ENCODE peak calls at places on chromosomes 16 and 17, in six cellular contexts. One of them, this sample, is unnamed.

GRCh38 chr17:74619077-74619673 is 4.4 kb downstream of the CD300E start:
- DNase-seq in uterus: no peak
- DNase-seq in AG09309: no peak
- DNase-seq in thoracic aorta: no peak
- DNase-seq in lung: no peak
- DNase-seq in CD8-positive, alpha-beta T cell: no peak
- DNase-seq in this sample: no peak

GRCh38 chr16:15671530-15672117 is 21.6 kb downstream of the NDE1 start:
- DNase-seq in uterus: no peak
- DNase-seq in AG09309: no peak
- DNase-seq in thoracic aorta: no peak
- DNase-seq in lung: no peak
- DNase-seq in CD8-positive, alpha-beta T cell: no peak
- DNase-seq in this sample: no peak

GRCh38 chr16:51035711-51036110 is 115.4 kb downstream of the SALL1 start:
- DNase-seq in uterus: no peak
- DNase-seq in AG09309: no peak
- DNase-seq in thoracic aorta: no peak
- DNase-seq in lung: no peak
- DNase-seq in CD8-positive, alpha-beta T cell: no peak
- DNase-seq in this sample: no peak

GRCh38 chr16:87367556-87367955 is 16.0 kb downstream of the FBXO31 start:
- DNase-seq in uterus: no peak
- DNase-seq in AG09309: no peak
- DNase-seq in thoracic aorta: no peak
- DNase-seq in lung: no peak
- DNase-seq in CD8-positive, alpha-beta T cell: no peak
- DNase-seq in this sample: no peak

GRCh38 chr16:53486230-53486629 is 16.8 kb downstream of the AKTIP start:
- DNase-seq in uterus: no peak
- DNase-seq in AG09309: no peak
- DNase-seq in thoracic aorta: no peak
- DNase-seq in lung: no peak
- DNase-seq in CD8-positive, alpha-beta T cell: no peak
- DNase-seq in this sample: no peak

GRCh38 chr16:69199382-69199781 is 12.4 kb downstream of the SNTB2 start:
- DNase-seq in uterus: peak
- DNase-seq in AG09309: no peak
- DNase-seq in thoracic aorta: no peak
- DNase-seq in lung: no peak
- DNase-seq in CD8-positive, alpha-beta T cell: no peak
- DNase-seq in this sample: peak

GRCh38 chr16:27174798-27175197 is 28.5 kb upstream of the KDM8 start:
- DNase-seq in uterus: no peak
- DNase-seq in AG09309: no peak
- DNase-seq in thoracic aorta: no peak
- DNase-seq in lung: no peak
- DNase-seq in CD8-positive, alpha-beta T cell: no peak
- DNase-seq in this sample: peak

GRCh38 chr16:70808371-70808770 is 7.4 kb upstream of the VAC14 start:
- DNase-seq in uterus: no peak
- DNase-seq in AG09309: no peak
- DNase-seq in thoracic aorta: no peak
- DNase-seq in lung: no peak
- DNase-seq in CD8-positive, alpha-beta T cell: no peak
- DNase-seq in this sample: no peak

GRCh38 chr17:40317345-40317873 is 8.4 kb downstream of the RARA start:
- DNase-seq in uterus: peak
- DNase-seq in AG09309: no peak
- DNase-seq in thoracic aorta: no peak
- DNase-seq in lung: no peak
- DNase-seq in CD8-positive, alpha-beta T cell: peak
- DNase-seq in this sample: peak

GRCh38 chr16:87207509-87207908 is 109.7 kb downstream of the C16orf95 start:
- DNase-seq in uterus: no peak
- DNase-seq in AG09309: peak
- DNase-seq in thoracic aorta: no peak
- DNase-seq in lung: no peak
- DNase-seq in CD8-positive, alpha-beta T cell: no peak
- DNase-seq in this sample: peak

GRCh38 chr16:84451781-84452180 is 52.7 kb downstream of the MEAK7 start:
- DNase-seq in uterus: no peak
- DNase-seq in AG09309: no peak
- DNase-seq in thoracic aorta: no peak
- DNase-seq in lung: no peak
- DNase-seq in CD8-positive, alpha-beta T cell: no peak
- DNase-seq in this sample: no peak

GRCh38 chr16:17396762-17397498 is 73.8 kb downstream of the XYLT1 start:
- DNase-seq in uterus: peak
- DNase-seq in AG09309: no peak
- DNase-seq in thoracic aorta: no peak
- DNase-seq in lung: peak
- DNase-seq in CD8-positive, alpha-beta T cell: peak
- DNase-seq in this sample: peak

GRCh38 chr17:75096082-75096625 is 8.4 kb downstream of the SLC16A5 start:
- DNase-seq in uterus: no peak
- DNase-seq in AG09309: no peak
- DNase-seq in thoracic aorta: no peak
- DNase-seq in lung: peak
- DNase-seq in CD8-positive, alpha-beta T cell: no peak
- DNase-seq in this sample: peak

GRCh38 chr17:30021708-30022317 is 80.4 kb downstream of the EFCAB5 start:
- DNase-seq in uterus: no peak
- DNase-seq in AG09309: no peak
- DNase-seq in thoracic aorta: no peak
- DNase-seq in lung: no peak
- DNase-seq in CD8-positive, alpha-beta T cell: peak
- DNase-seq in this sample: peak

GRCh38 chr17:80252871-80253270 is 7.8 kb upstream of the RNF213 start:
- DNase-seq in uterus: no peak
- DNase-seq in AG09309: no peak
- DNase-seq in thoracic aorta: no peak
- DNase-seq in lung: peak
- DNase-seq in CD8-positive, alpha-beta T cell: peak
- DNase-seq in this sample: peak

GRCh38 chr17:31997005-31997404 is 10.2 kb upstream of the LRRC37B start:
- DNase-seq in uterus: no peak
- DNase-seq in AG09309: no peak
- DNase-seq in thoracic aorta: no peak
- DNase-seq in lung: no peak
- DNase-seq in CD8-positive, alpha-beta T cell: no peak
- DNase-seq in this sample: no peak

GRCh38 chr16:30082545-30083090 is 6.8 kb downstream of the PPP4C start:
- DNase-seq in uterus: no peak
- DNase-seq in AG09309: no peak
- DNase-seq in thoracic aorta: no peak
- DNase-seq in lung: no peak
- DNase-seq in CD8-positive, alpha-beta T cell: no peak
- DNase-seq in this sample: no peak

GRCh38 chr17:40320771-40321501 is 12.0 kb downstream of the RARA start:
- DNase-seq in uterus: peak
- DNase-seq in AG09309: no peak
- DNase-seq in thoracic aorta: no peak
- DNase-seq in lung: peak
- DNase-seq in CD8-positive, alpha-beta T cell: peak
- DNase-seq in this sample: no peak

GRCh38 chr17:74126959-74127358 is 76.5 kb upstream of the RPL38 start:
- DNase-seq in uterus: no peak
- DNase-seq in AG09309: no peak
- DNase-seq in thoracic aorta: no peak
- DNase-seq in lung: no peak
- DNase-seq in CD8-positive, alpha-beta T cell: no peak
- DNase-seq in this sample: no peak

GRCh38 chr17:49545811-49546545 is 29.7 kb upstream of the NXPH3 start:
- DNase-seq in uterus: no peak
- DNase-seq in AG09309: no peak
- DNase-seq in thoracic aorta: no peak
- DNase-seq in lung: no peak
- DNase-seq in CD8-positive, alpha-beta T cell: no peak
- DNase-seq in this sample: no peak

GRCh38 chr16:68426355-68426652 is 22.0 kb downstream of the SMPD3 start:
- DNase-seq in uterus: no peak
- DNase-seq in AG09309: no peak
- DNase-seq in thoracic aorta: no peak
- DNase-seq in lung: no peak
- DNase-seq in CD8-positive, alpha-beta T cell: no peak
- DNase-seq in this sample: peak

GRCh38 chr17:78391843-78392242 is 13.4 kb downstream of the PGS1 start:
- DNase-seq in uterus: no peak
- DNase-seq in AG09309: no peak
- DNase-seq in thoracic aorta: no peak
- DNase-seq in lung: no peak
- DNase-seq in CD8-positive, alpha-beta T cell: no peak
- DNase-seq in this sample: peak

GRCh38 chr17:78387982-78388941 is 9.8 kb downstream of the PGS1 start:
- DNase-seq in uterus: peak
- DNase-seq in AG09309: no peak
- DNase-seq in thoracic aorta: no peak
- DNase-seq in lung: no peak
- DNase-seq in CD8-positive, alpha-beta T cell: no peak
- DNase-seq in this sample: no peak

GRCh38 chr17:78391051-78391431 is 12.6 kb downstream of the PGS1 start:
- DNase-seq in uterus: no peak
- DNase-seq in AG09309: no peak
- DNase-seq in thoracic aorta: no peak
- DNase-seq in lung: no peak
- DNase-seq in CD8-positive, alpha-beta T cell: no peak
- DNase-seq in this sample: no peak

GRCh38 chr17:78392295-78392694 is 13.8 kb downstream of the PGS1 start:
- DNase-seq in uterus: no peak
- DNase-seq in AG09309: no peak
- DNase-seq in thoracic aorta: no peak
- DNase-seq in lung: no peak
- DNase-seq in CD8-positive, alpha-beta T cell: no peak
- DNase-seq in this sample: no peak

DNA sequence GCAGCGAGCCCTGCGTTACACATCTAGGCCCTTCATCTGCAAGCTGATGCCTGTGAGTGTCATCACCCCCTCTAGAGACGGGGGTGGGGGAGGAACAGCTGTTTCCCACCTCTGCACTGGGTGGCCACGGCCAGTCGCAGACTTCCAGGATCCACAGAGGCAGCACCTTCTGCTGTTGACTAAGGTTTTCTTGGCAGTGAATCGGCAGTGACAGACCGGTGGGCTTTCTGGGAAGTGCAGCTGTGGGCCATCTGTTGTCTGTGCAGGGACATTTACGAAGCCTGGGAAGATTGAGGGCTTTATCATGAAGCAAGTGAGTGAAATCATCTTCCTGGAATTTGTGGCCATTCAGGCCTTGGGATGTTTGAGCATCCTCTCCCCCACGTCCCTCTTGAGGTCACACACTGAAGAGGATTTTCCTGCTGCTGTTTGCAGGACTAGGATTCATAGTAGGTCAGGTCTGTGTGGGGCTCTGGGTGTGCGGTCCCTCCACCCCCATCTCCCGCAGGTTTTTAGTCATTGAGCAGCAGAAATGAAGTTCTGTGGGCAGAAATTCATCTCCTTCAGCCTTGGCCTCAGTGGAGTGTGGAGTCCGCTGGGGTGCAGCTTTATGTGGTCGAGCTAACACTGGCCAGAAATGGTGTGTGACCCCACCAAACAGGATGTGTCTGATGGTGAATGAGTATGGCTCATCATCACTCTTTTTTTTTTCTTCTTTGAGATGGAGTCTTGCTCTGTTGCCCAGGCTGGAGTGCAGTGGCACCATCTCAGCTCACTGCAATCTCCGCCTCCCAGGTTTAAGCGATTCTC is 12.0 kb downstream of the PGS1 start:
- DNase-seq in uterus: peak
- DNase-seq in AG09309: peak
- DNase-seq in thoracic aorta: no peak
- DNase-seq in lung: no peak
- DNase-seq in CD8-positive, alpha-beta T cell: no peak
- DNase-seq in this sample: peak
- TF ChIP-seq CTCF in uterus: no peak
- TF ChIP-seq CTCF in AG09309: peak
- TF ChIP-seq CTCF in thoracic aorta: no peak
- TF ChIP-seq CTCF in lung: no peak
- TF ChIP-seq CTCF in CD8-positive, alpha-beta T cell: no peak
- TF ChIP-seq CTCF in this sample: peak

GRCh38 chr17:68196394-68197090 is 51.3 kb upstream of the AMZ2 start:
- DNase-seq in uterus: no peak
- DNase-seq in AG09309: no peak
- DNase-seq in thoracic aorta: no peak
- DNase-seq in lung: no peak
- DNase-seq in CD8-positive, alpha-beta T cell: no peak
- DNase-seq in this sample: no peak

GRCh38 chr17:68197091-68197996 is 50.5 kb upstream of the AMZ2 start:
- DNase-seq in uterus: no peak
- DNase-seq in AG09309: no peak
- DNase-seq in thoracic aorta: no peak
- DNase-seq in lung: no peak
- DNase-seq in CD8-positive, alpha-beta T cell: peak
- DNase-seq in this sample: no peak

GRCh38 chr17:68197997-68198930 is 49.6 kb upstream of the AMZ2 start:
- DNase-seq in uterus: no peak
- DNase-seq in AG09309: no peak
- DNase-seq in thoracic aorta: no peak
- DNase-seq in lung: no peak
- DNase-seq in CD8-positive, alpha-beta T cell: no peak
- DNase-seq in this sample: no peak

GRCh38 chr17:68198931-68199836 is 48.7 kb upstream of the AMZ2 start:
- DNase-seq in uterus: no peak
- DNase-seq in AG09309: no peak
- DNase-seq in thoracic aorta: no peak
- DNase-seq in lung: no peak
- DNase-seq in CD8-positive, alpha-beta T cell: peak
- DNase-seq in this sample: peak

GRCh38 chr17:68195667-68196393 is 52.0 kb upstream of the AMZ2 start:
- DNase-seq in uterus: no peak
- DNase-seq in AG09309: no peak
- DNase-seq in thoracic aorta: no peak
- DNase-seq in lung: no peak
- DNase-seq in CD8-positive, alpha-beta T cell: no peak
- DNase-seq in this sample: no peak
- H3K4me3 ChIP-seq in uterus: peak
- H3K4me3 ChIP-seq in AG09309: no peak
- H3K4me3 ChIP-seq in thoracic aorta: peak
- H3K4me3 ChIP-seq in lung: no peak
- H3K4me3 ChIP-seq in CD8-positive, alpha-beta T cell: peak
- H3K4me3 ChIP-seq in this sample: no peak

GRCh38 chr17:58446086-58446485 is 28.8 kb upstream of the RNF43 start:
- DNase-seq in uterus: no peak
- DNase-seq in AG09309: no peak
- DNase-seq in thoracic aorta: no peak
- DNase-seq in lung: no peak
- DNase-seq in CD8-positive, alpha-beta T cell: no peak
- DNase-seq in this sample: no peak
- TF ChIP-seq CTCF in uterus: no peak
- TF ChIP-seq CTCF in AG09309: no peak
- TF ChIP-seq CTCF in thoracic aorta: no peak
- TF ChIP-seq CTCF in lung: no peak
- TF ChIP-seq CTCF in CD8-positive, alpha-beta T cell: no peak
- TF ChIP-seq CTCF in this sample: no peak

DNA sequence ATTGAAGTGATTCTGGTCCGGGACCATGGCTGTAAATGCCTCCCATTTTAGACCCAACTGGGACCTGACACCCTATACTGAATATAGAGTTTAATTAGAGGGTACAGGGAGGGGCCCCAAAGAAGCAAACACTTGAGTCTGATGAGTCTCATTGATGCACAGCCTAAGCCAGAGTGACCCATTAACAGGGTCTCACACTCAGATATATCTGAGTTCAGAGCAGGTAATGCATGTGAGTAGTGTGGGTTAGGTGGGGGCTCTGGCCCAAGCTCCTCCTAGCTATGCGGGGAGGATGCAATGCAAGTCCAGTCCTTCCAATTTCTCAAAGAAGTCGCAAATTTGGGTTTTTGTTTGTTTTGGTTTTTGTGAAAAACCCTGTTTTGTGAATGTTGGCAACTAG is 17.1 kb upstream of the MARCHF10 start:
- DNase-seq in uterus: no peak
- DNase-seq in AG09309: no peak
- DNase-seq in thoracic aorta: no peak
- DNase-seq in lung: no peak
- DNase-seq in CD8-positive, alpha-beta T cell: no peak
- DNase-seq in this sample: no peak
- H3K4me3 ChIP-seq in uterus: no peak
- H3K4me3 ChIP-seq in AG09309: no peak
- H3K4me3 ChIP-seq in thoracic aorta: no peak
- H3K4me3 ChIP-seq in lung: no peak
- H3K4me3 ChIP-seq in CD8-positive, alpha-beta T cell: no peak
- H3K4me3 ChIP-seq in this sample: no peak

This sample was measured in cardiac fibroblast.